ENCODE peak calls at places on chromosomes 6 and 20, in eight cellular contexts. One of them, this sample, is unnamed.

GRCh38 chr6:15444081-15444731 is 198.3 kb downstream of the JARID2 start:
- DNase-seq in neural progenitor cell: no peak
- DNase-seq in stimulated activated naive CD8-positive, alpha-beta T cell treated with anti-CD3 and anti-CD28 coated beads, Interleukin-15, Interleukin-2, amounts not matched to agents 100 U/mL and 50 U/mL, for 24 hours: no peak
- DNase-seq in activated CD4-positive, alpha-beta T cell treated with anti-CD3 and anti-CD28 coated beads, Interleukin-2, amount 50 U/mL, for 1 hour: no peak
- DNase-seq in Calu3: no peak
- DNase-seq in C1 segment of cervical spinal cord: peak
- DNase-seq in psoas muscle: no peak
- DNase-seq in T-helper 2 cell: no peak
- DNase-seq in this sample: no peak

GRCh38 chr6:148251286-148251685 is 91.4 kb upstream of the SASH1 start:
- DNase-seq in neural progenitor cell: peak
- DNase-seq in stimulated activated naive CD8-positive, alpha-beta T cell treated with anti-CD3 and anti-CD28 coated beads, Interleukin-15, Interleukin-2, amounts not matched to agents 100 U/mL and 50 U/mL, for 24 hours: no peak
- DNase-seq in activated CD4-positive, alpha-beta T cell treated with anti-CD3 and anti-CD28 coated beads, Interleukin-2, amount 50 U/mL, for 1 hour: no peak
- DNase-seq in Calu3: no peak
- DNase-seq in C1 segment of cervical spinal cord: no peak
- DNase-seq in psoas muscle: no peak
- DNase-seq in T-helper 2 cell: no peak
- DNase-seq in this sample: no peak

GRCh38 chr6:111605100-111605748 is 454 bp downstream of the TRAF3IP2 start:
- DNase-seq in neural progenitor cell: peak
- DNase-seq in stimulated activated naive CD8-positive, alpha-beta T cell treated with anti-CD3 and anti-CD28 coated beads, Interleukin-15, Interleukin-2, amounts not matched to agents 100 U/mL and 50 U/mL, for 24 hours: peak
- DNase-seq in activated CD4-positive, alpha-beta T cell treated with anti-CD3 and anti-CD28 coated beads, Interleukin-2, amount 50 U/mL, for 1 hour: peak
- DNase-seq in Calu3: peak
- DNase-seq in C1 segment of cervical spinal cord: peak
- DNase-seq in psoas muscle: peak
- DNase-seq in T-helper 2 cell: no peak
- DNase-seq in this sample: no peak

GRCh38 chr20:17655286-17655651 is 26.8 kb downstream of the RRBP1 start:
- DNase-seq in neural progenitor cell: no peak
- DNase-seq in stimulated activated naive CD8-positive, alpha-beta T cell treated with anti-CD3 and anti-CD28 coated beads, Interleukin-15, Interleukin-2, amounts not matched to agents 100 U/mL and 50 U/mL, for 24 hours: no peak
- DNase-seq in activated CD4-positive, alpha-beta T cell treated with anti-CD3 and anti-CD28 coated beads, Interleukin-2, amount 50 U/mL, for 1 hour: no peak
- DNase-seq in Calu3: no peak
- DNase-seq in C1 segment of cervical spinal cord: no peak
- DNase-seq in psoas muscle: no peak
- DNase-seq in T-helper 2 cell: no peak
- DNase-seq in this sample: no peak

GRCh38 chr20:24605937-24606455 is 136.6 kb downstream of the SYNDIG1 start:
- DNase-seq in neural progenitor cell: no peak
- DNase-seq in stimulated activated naive CD8-positive, alpha-beta T cell treated with anti-CD3 and anti-CD28 coated beads, Interleukin-15, Interleukin-2, amounts not matched to agents 100 U/mL and 50 U/mL, for 24 hours: no peak
- DNase-seq in activated CD4-positive, alpha-beta T cell treated with anti-CD3 and anti-CD28 coated beads, Interleukin-2, amount 50 U/mL, for 1 hour: no peak
- DNase-seq in Calu3: no peak
- DNase-seq in C1 segment of cervical spinal cord: no peak
- DNase-seq in psoas muscle: no peak
- DNase-seq in T-helper 2 cell: no peak
- DNase-seq in this sample: no peak

GRCh38 chr6:113009682-113010081 is 662.6 kb downstream of the RFPL4B start:
- DNase-seq in neural progenitor cell: no peak
- DNase-seq in stimulated activated naive CD8-positive, alpha-beta T cell treated with anti-CD3 and anti-CD28 coated beads, Interleukin-15, Interleukin-2, amounts not matched to agents 100 U/mL and 50 U/mL, for 24 hours: no peak
- DNase-seq in activated CD4-positive, alpha-beta T cell treated with anti-CD3 and anti-CD28 coated beads, Interleukin-2, amount 50 U/mL, for 1 hour: no peak
- DNase-seq in Calu3: no peak
- DNase-seq in C1 segment of cervical spinal cord: no peak
- DNase-seq in psoas muscle: no peak
- DNase-seq in T-helper 2 cell: no peak
- DNase-seq in this sample: no peak

GRCh38 chr20:59184880-59185447 is 21.3 kb downstream of the ZNF831 start:
- DNase-seq in neural progenitor cell: no peak
- DNase-seq in stimulated activated naive CD8-positive, alpha-beta T cell treated with anti-CD3 and anti-CD28 coated beads, Interleukin-15, Interleukin-2, amounts not matched to agents 100 U/mL and 50 U/mL, for 24 hours: no peak
- DNase-seq in activated CD4-positive, alpha-beta T cell treated with anti-CD3 and anti-CD28 coated beads, Interleukin-2, amount 50 U/mL, for 1 hour: no peak
- DNase-seq in Calu3: no peak
- DNase-seq in C1 segment of cervical spinal cord: no peak
- DNase-seq in psoas muscle: no peak
- DNase-seq in T-helper 2 cell: no peak
- DNase-seq in this sample: no peak

GRCh38 chr6:88626460-88626859 is 337.0 kb downstream of the RNGTT start:
- DNase-seq in neural progenitor cell: no peak
- DNase-seq in stimulated activated naive CD8-positive, alpha-beta T cell treated with anti-CD3 and anti-CD28 coated beads, Interleukin-15, Interleukin-2, amounts not matched to agents 100 U/mL and 50 U/mL, for 24 hours: no peak
- DNase-seq in activated CD4-positive, alpha-beta T cell treated with anti-CD3 and anti-CD28 coated beads, Interleukin-2, amount 50 U/mL, for 1 hour: no peak
- DNase-seq in Calu3: no peak
- DNase-seq in C1 segment of cervical spinal cord: no peak
- DNase-seq in psoas muscle: no peak
- DNase-seq in T-helper 2 cell: no peak
- DNase-seq in this sample: no peak

GRCh38 chr20:62405108-62405980 is 1.7 kb downstream of the CABLES2 start:
- DNase-seq in neural progenitor cell: peak
- DNase-seq in stimulated activated naive CD8-positive, alpha-beta T cell treated with anti-CD3 and anti-CD28 coated beads, Interleukin-15, Interleukin-2, amounts not matched to agents 100 U/mL and 50 U/mL, for 24 hours: no peak
- DNase-seq in activated CD4-positive, alpha-beta T cell treated with anti-CD3 and anti-CD28 coated beads, Interleukin-2, amount 50 U/mL, for 1 hour: no peak
- DNase-seq in Calu3: peak
- DNase-seq in C1 segment of cervical spinal cord: no peak
- DNase-seq in psoas muscle: peak
- DNase-seq in T-helper 2 cell: no peak
- DNase-seq in this sample: no peak

GRCh38 chr6:142443102-142443501 is 141.3 kb downstream of the ADGRG6 start:
- DNase-seq in neural progenitor cell: no peak
- DNase-seq in stimulated activated naive CD8-positive, alpha-beta T cell treated with anti-CD3 and anti-CD28 coated beads, Interleukin-15, Interleukin-2, amounts not matched to agents 100 U/mL and 50 U/mL, for 24 hours: no peak
- DNase-seq in activated CD4-positive, alpha-beta T cell treated with anti-CD3 and anti-CD28 coated beads, Interleukin-2, amount 50 U/mL, for 1 hour: no peak
- DNase-seq in Calu3: no peak
- DNase-seq in C1 segment of cervical spinal cord: no peak
- DNase-seq in psoas muscle: no peak
- DNase-seq in T-helper 2 cell: no peak
- DNase-seq in this sample: no peak

GRCh38 chr20:44632103-44632752 is 19.3 kb downstream of the ADA start:
- DNase-seq in neural progenitor cell: no peak
- DNase-seq in stimulated activated naive CD8-positive, alpha-beta T cell treated with anti-CD3 and anti-CD28 coated beads, Interleukin-15, Interleukin-2, amounts not matched to agents 100 U/mL and 50 U/mL, for 24 hours: no peak
- DNase-seq in activated CD4-positive, alpha-beta T cell treated with anti-CD3 and anti-CD28 coated beads, Interleukin-2, amount 50 U/mL, for 1 hour: no peak
- DNase-seq in Calu3: no peak
- DNase-seq in C1 segment of cervical spinal cord: no peak
- DNase-seq in psoas muscle: no peak
- DNase-seq in T-helper 2 cell: no peak
- DNase-seq in this sample: no peak

GRCh38 chr20:33933469-33933909 is 60.2 kb upstream of the RALY start:
- DNase-seq in neural progenitor cell: peak
- DNase-seq in stimulated activated naive CD8-positive, alpha-beta T cell treated with anti-CD3 and anti-CD28 coated beads, Interleukin-15, Interleukin-2, amounts not matched to agents 100 U/mL and 50 U/mL, for 24 hours: peak
- DNase-seq in activated CD4-positive, alpha-beta T cell treated with anti-CD3 and anti-CD28 coated beads, Interleukin-2, amount 50 U/mL, for 1 hour: peak
- DNase-seq in Calu3: peak
- DNase-seq in C1 segment of cervical spinal cord: peak
- DNase-seq in psoas muscle: peak
- DNase-seq in T-helper 2 cell: peak
- DNase-seq in this sample: no peak

GRCh38 chr6:101912266-101912665 is 518.8 kb downstream of the GRIK2 start:
- DNase-seq in neural progenitor cell: peak
- DNase-seq in stimulated activated naive CD8-positive, alpha-beta T cell treated with anti-CD3 and anti-CD28 coated beads, Interleukin-15, Interleukin-2, amounts not matched to agents 100 U/mL and 50 U/mL, for 24 hours: no peak
- DNase-seq in activated CD4-positive, alpha-beta T cell treated with anti-CD3 and anti-CD28 coated beads, Interleukin-2, amount 50 U/mL, for 1 hour: no peak
- DNase-seq in Calu3: no peak
- DNase-seq in C1 segment of cervical spinal cord: no peak
- DNase-seq in psoas muscle: no peak
- DNase-seq in T-helper 2 cell: no peak
- DNase-seq in this sample: no peak

GRCh38 chr20:47317127-47317895 is 39.2 kb downstream of the ZMYND8 start:
- DNase-seq in neural progenitor cell: peak
- DNase-seq in stimulated activated naive CD8-positive, alpha-beta T cell treated with anti-CD3 and anti-CD28 coated beads, Interleukin-15, Interleukin-2, amounts not matched to agents 100 U/mL and 50 U/mL, for 24 hours: peak
- DNase-seq in activated CD4-positive, alpha-beta T cell treated with anti-CD3 and anti-CD28 coated beads, Interleukin-2, amount 50 U/mL, for 1 hour: peak
- DNase-seq in Calu3: peak
- DNase-seq in C1 segment of cervical spinal cord: peak
- DNase-seq in psoas muscle: peak
- DNase-seq in T-helper 2 cell: peak
- DNase-seq in this sample: peak

GRCh38 chr6:145886228-145886956 is 71.8 kb upstream of the FBXO30 start:
- DNase-seq in neural progenitor cell: no peak
- DNase-seq in stimulated activated naive CD8-positive, alpha-beta T cell treated with anti-CD3 and anti-CD28 coated beads, Interleukin-15, Interleukin-2, amounts not matched to agents 100 U/mL and 50 U/mL, for 24 hours: no peak
- DNase-seq in activated CD4-positive, alpha-beta T cell treated with anti-CD3 and anti-CD28 coated beads, Interleukin-2, amount 50 U/mL, for 1 hour: no peak
- DNase-seq in Calu3: no peak
- DNase-seq in C1 segment of cervical spinal cord: no peak
- DNase-seq in psoas muscle: no peak
- DNase-seq in T-helper 2 cell: no peak
- DNase-seq in this sample: no peak

GRCh38 chr20:40945754-40946451 is 82.7 kb upstream of the TOP1 start:
- DNase-seq in neural progenitor cell: peak
- DNase-seq in stimulated activated naive CD8-positive, alpha-beta T cell treated with anti-CD3 and anti-CD28 coated beads, Interleukin-15, Interleukin-2, amounts not matched to agents 100 U/mL and 50 U/mL, for 24 hours: no peak
- DNase-seq in activated CD4-positive, alpha-beta T cell treated with anti-CD3 and anti-CD28 coated beads, Interleukin-2, amount 50 U/mL, for 1 hour: no peak
- DNase-seq in Calu3: peak
- DNase-seq in C1 segment of cervical spinal cord: peak
- DNase-seq in psoas muscle: peak
- DNase-seq in T-helper 2 cell: no peak
- DNase-seq in this sample: no peak

GRCh38 chr6:138517635-138518034 is 18.3 kb upstream of the NHSL1 start:
- DNase-seq in neural progenitor cell: peak
- DNase-seq in stimulated activated naive CD8-positive, alpha-beta T cell treated with anti-CD3 and anti-CD28 coated beads, Interleukin-15, Interleukin-2, amounts not matched to agents 100 U/mL and 50 U/mL, for 24 hours: peak
- DNase-seq in activated CD4-positive, alpha-beta T cell treated with anti-CD3 and anti-CD28 coated beads, Interleukin-2, amount 50 U/mL, for 1 hour: peak
- DNase-seq in Calu3: peak
- DNase-seq in C1 segment of cervical spinal cord: no peak
- DNase-seq in psoas muscle: no peak
- DNase-seq in T-helper 2 cell: peak
- DNase-seq in this sample: peak

GRCh38 chr6:26554669-26555504 is 16.7 kb downstream of the HMGN4 start:
- DNase-seq in neural progenitor cell: peak
- DNase-seq in stimulated activated naive CD8-positive, alpha-beta T cell treated with anti-CD3 and anti-CD28 coated beads, Interleukin-15, Interleukin-2, amounts not matched to agents 100 U/mL and 50 U/mL, for 24 hours: peak
- DNase-seq in activated CD4-positive, alpha-beta T cell treated with anti-CD3 and anti-CD28 coated beads, Interleukin-2, amount 50 U/mL, for 1 hour: peak
- DNase-seq in Calu3: peak
- DNase-seq in C1 segment of cervical spinal cord: peak
- DNase-seq in psoas muscle: peak
- DNase-seq in T-helper 2 cell: no peak
- DNase-seq in this sample: no peak

GRCh38 chr20:54103067-54103761 is 32.8 kb upstream of the BCAS1 start:
- DNase-seq in neural progenitor cell: peak
- DNase-seq in stimulated activated naive CD8-positive, alpha-beta T cell treated with anti-CD3 and anti-CD28 coated beads, Interleukin-15, Interleukin-2, amounts not matched to agents 100 U/mL and 50 U/mL, for 24 hours: peak
- DNase-seq in activated CD4-positive, alpha-beta T cell treated with anti-CD3 and anti-CD28 coated beads, Interleukin-2, amount 50 U/mL, for 1 hour: peak
- DNase-seq in Calu3: peak
- DNase-seq in C1 segment of cervical spinal cord: peak
- DNase-seq in psoas muscle: peak
- DNase-seq in T-helper 2 cell: peak
- DNase-seq in this sample: peak

GRCh38 chr6:156438519-156438918 is 338.7 kb upstream of the ARID1B start:
- DNase-seq in neural progenitor cell: no peak
- DNase-seq in stimulated activated naive CD8-positive, alpha-beta T cell treated with anti-CD3 and anti-CD28 coated beads, Interleukin-15, Interleukin-2, amounts not matched to agents 100 U/mL and 50 U/mL, for 24 hours: no peak
- DNase-seq in activated CD4-positive, alpha-beta T cell treated with anti-CD3 and anti-CD28 coated beads, Interleukin-2, amount 50 U/mL, for 1 hour: no peak
- DNase-seq in Calu3: no peak
- DNase-seq in C1 segment of cervical spinal cord: no peak
- DNase-seq in psoas muscle: no peak
- DNase-seq in T-helper 2 cell: no peak
- DNase-seq in this sample: no peak

GRCh38 chr20:45290677-45291355 is 15.8 kb upstream of the RBPJL start:
- DNase-seq in neural progenitor cell: peak
- DNase-seq in stimulated activated naive CD8-positive, alpha-beta T cell treated with anti-CD3 and anti-CD28 coated beads, Interleukin-15, Interleukin-2, amounts not matched to agents 100 U/mL and 50 U/mL, for 24 hours: peak
- DNase-seq in activated CD4-positive, alpha-beta T cell treated with anti-CD3 and anti-CD28 coated beads, Interleukin-2, amount 50 U/mL, for 1 hour: peak
- DNase-seq in Calu3: peak
- DNase-seq in C1 segment of cervical spinal cord: peak
- DNase-seq in psoas muscle: peak
- DNase-seq in T-helper 2 cell: peak
- DNase-seq in this sample: peak

GRCh38 chr6:35733633-35734032 is 3.2 kb upstream of the ARMC12 start:
- DNase-seq in neural progenitor cell: no peak
- DNase-seq in stimulated activated naive CD8-positive, alpha-beta T cell treated with anti-CD3 and anti-CD28 coated beads, Interleukin-15, Interleukin-2, amounts not matched to agents 100 U/mL and 50 U/mL, for 24 hours: no peak
- DNase-seq in activated CD4-positive, alpha-beta T cell treated with anti-CD3 and anti-CD28 coated beads, Interleukin-2, amount 50 U/mL, for 1 hour: no peak
- DNase-seq in Calu3: no peak
- DNase-seq in C1 segment of cervical spinal cord: no peak
- DNase-seq in psoas muscle: no peak
- DNase-seq in T-helper 2 cell: no peak
- DNase-seq in this sample: no peak

GRCh38 chr6:38192011-38192410 is 372.5 kb downstream of the ZFAND3 start:
- DNase-seq in neural progenitor cell: peak
- DNase-seq in stimulated activated naive CD8-positive, alpha-beta T cell treated with anti-CD3 and anti-CD28 coated beads, Interleukin-15, Interleukin-2, amounts not matched to agents 100 U/mL and 50 U/mL, for 24 hours: no peak
- DNase-seq in activated CD4-positive, alpha-beta T cell treated with anti-CD3 and anti-CD28 coated beads, Interleukin-2, amount 50 U/mL, for 1 hour: no peak
- DNase-seq in Calu3: no peak
- DNase-seq in C1 segment of cervical spinal cord: no peak
- DNase-seq in psoas muscle: no peak
- DNase-seq in T-helper 2 cell: no peak
- DNase-seq in this sample: no peak

GRCh38 chr6:32973934-32974333 is 5.5 kb downstream of the BRD2 start:
- DNase-seq in neural progenitor cell: peak
- DNase-seq in stimulated activated naive CD8-positive, alpha-beta T cell treated with anti-CD3 and anti-CD28 coated beads, Interleukin-15, Interleukin-2, amounts not matched to agents 100 U/mL and 50 U/mL, for 24 hours: no peak
- DNase-seq in activated CD4-positive, alpha-beta T cell treated with anti-CD3 and anti-CD28 coated beads, Interleukin-2, amount 50 U/mL, for 1 hour: no peak
- DNase-seq in Calu3: peak
- DNase-seq in C1 segment of cervical spinal cord: no peak
- DNase-seq in psoas muscle: no peak
- DNase-seq in T-helper 2 cell: peak
- DNase-seq in this sample: no peak

GRCh38 chr6:130167655-130168054 is 55.1 kb downstream of the SAMD3 start:
- DNase-seq in neural progenitor cell: no peak
- DNase-seq in stimulated activated naive CD8-positive, alpha-beta T cell treated with anti-CD3 and anti-CD28 coated beads, Interleukin-15, Interleukin-2, amounts not matched to agents 100 U/mL and 50 U/mL, for 24 hours: no peak
- DNase-seq in activated CD4-positive, alpha-beta T cell treated with anti-CD3 and anti-CD28 coated beads, Interleukin-2, amount 50 U/mL, for 1 hour: no peak
- DNase-seq in Calu3: no peak
- DNase-seq in C1 segment of cervical spinal cord: no peak
- DNase-seq in psoas muscle: no peak
- DNase-seq in T-helper 2 cell: no peak
- DNase-seq in this sample: no peak

GRCh38 chr20:33811763-33812672 is 870 bp downstream of the CHMP4B start:
- DNase-seq in neural progenitor cell: peak
- DNase-seq in stimulated activated naive CD8-positive, alpha-beta T cell treated with anti-CD3 and anti-CD28 coated beads, Interleukin-15, Interleukin-2, amounts not matched to agents 100 U/mL and 50 U/mL, for 24 hours: peak
- DNase-seq in activated CD4-positive, alpha-beta T cell treated with anti-CD3 and anti-CD28 coated beads, Interleukin-2, amount 50 U/mL, for 1 hour: peak
- DNase-seq in Calu3: peak
- DNase-seq in C1 segment of cervical spinal cord: peak
- DNase-seq in psoas muscle: peak
- DNase-seq in T-helper 2 cell: no peak
- DNase-seq in this sample: no peak

GRCh38 chr6:111417181-111417585 is 65.8 kb downstream of the REV3L start:
- DNase-seq in neural progenitor cell: no peak
- DNase-seq in stimulated activated naive CD8-positive, alpha-beta T cell treated with anti-CD3 and anti-CD28 coated beads, Interleukin-15, Interleukin-2, amounts not matched to agents 100 U/mL and 50 U/mL, for 24 hours: no peak
- DNase-seq in activated CD4-positive, alpha-beta T cell treated with anti-CD3 and anti-CD28 coated beads, Interleukin-2, amount 50 U/mL, for 1 hour: no peak
- DNase-seq in Calu3: no peak
- DNase-seq in C1 segment of cervical spinal cord: peak
- DNase-seq in psoas muscle: no peak
- DNase-seq in T-helper 2 cell: no peak
- DNase-seq in this sample: no peak

GRCh38 chr6:90819483-90819882 is 232.6 kb upstream of the MAP3K7 start:
- DNase-seq in neural progenitor cell: no peak
- DNase-seq in stimulated activated naive CD8-positive, alpha-beta T cell treated with anti-CD3 and anti-CD28 coated beads, Interleukin-15, Interleukin-2, amounts not matched to agents 100 U/mL and 50 U/mL, for 24 hours: no peak
- DNase-seq in activated CD4-positive, alpha-beta T cell treated with anti-CD3 and anti-CD28 coated beads, Interleukin-2, amount 50 U/mL, for 1 hour: no peak
- DNase-seq in Calu3: no peak
- DNase-seq in C1 segment of cervical spinal cord: no peak
- DNase-seq in psoas muscle: no peak
- DNase-seq in T-helper 2 cell: no peak
- DNase-seq in this sample: no peak

This sample was measured in memory B cell.